ENCODE peak calls at places on chromosome 18, in four cellular contexts. W, S, Q and M are unnamed samples.

GRCh38 chr18:57209697-57210096 is 62.8 kb downstream of the BOD1L2 start:
- DNase-seq in Q (no peak), S (no peak), W (no peak), M (no peak)

GRCh38 chr18:59070181-59070912 is 69.3 kb upstream of the SEC11C start:
- DNase-seq in Q (no peak), S (peak; percentile 47), W (peak; percentile 54), M (peak; percentile 96)

GRCh38 chr18:45006934-45007333 is 326.2 kb downstream of the SETBP1 start:
- DNase-seq in Q (no peak), S (no peak), W (no peak), M (no peak)

GRCh38 chr18:64409511-64409910 is 260.6 kb upstream of the LINC00305 start:
- DNase-seq in S (no peak), W (no peak), Q (no peak), M (no peak)

GRCh38 chr18:62784966-62785413 is 69.6 kb downstream of the PHLPP1 start:
- DNase-seq in W (no peak), Q (no peak), S (no peak), M (no peak)

GRCh38 chr18:56576826-56577573 is 61.4 kb downstream of the TXNL1 start:
- DNase-seq in W (no peak), Q (no peak), S (no peak), M (no peak)

GRCh38 chr18:21162786-21163185 is 51.2 kb upstream of the ROCK1 start:
- DNase-seq in S (no peak), Q (no peak), W (no peak), M (no peak)

GRCh38 chr18:26135563-26135962 is 1.9 kb downstream of the PSMA8 start:
- DNase-seq in S (no peak), Q (no peak), W (no peak), M (no peak)

GRCh38 chr18:48629730-48630324 is 91.0 kb downstream of the CTIF start:
- DNase-seq in Q (no peak), W (peak; percentile 87), S (no peak), M (no peak)

GRCh38 chr18:24964213-24964612 is 387.8 kb downstream of the ZNF521 start:
- DNase-seq in W (no peak), Q (no peak), S (no peak), M (peak; percentile 51)

GRCh38 chr18:38025433-38026038 is 459.9 kb upstream of the CELF4 start:
- DNase-seq in S (no peak), Q (no peak), W (no peak), M (no peak)

GRCh38 chr18:48300463-48300961 is 108.7 kb downstream of the ZBTB7C start:
- DNase-seq in S (peak; percentile 32), W (no peak), Q (no peak), M (peak; percentile 40)

GRCh38 chr18:24090876-24091275 is 48.0 kb upstream of the CABYR start:
- DNase-seq in S (no peak), Q (no peak), W (no peak), M (no peak)

GRCh38 chr18:23837591-23837990 is 148.3 kb downstream of the LAMA3 start:
- DNase-seq in S (no peak), Q (no peak), W (no peak), M (no peak)

GRCh38 chr18:47772374-47773248 is 157.8 kb downstream of the SMAD2 start:
- DNase-seq in W (peak; percentile 29), Q (no peak), S (peak; percentile 55), M (peak; percentile 91)

GRCh38 chr18:68555935-68556334 is 159.0 kb downstream of the TMX3 start:
- DNase-seq in Q (no peak), W (no peak), S (no peak), M (no peak)

GRCh38 chr18:45359275-45360009 is 255.8 kb upstream of the SLC14A2 start:
- DNase-seq in S (no peak), Q (no peak), W (no peak), M (no peak)

GRCh38 chr18:46281185-46282176 is 177.3 kb downstream of the HAUS1 start:
- DNase-seq in W (peak; percentile 44), S (peak; percentile 48), Q (no peak), M (peak; percentile 84)

GRCh38 chr18:79912409-79912991 is 39.0 kb downstream of the SLC66A2 start:
- DNase-seq in W (no peak), Q (no peak), S (no peak), M (no peak)

GRCh38 chr18:10936211-10937053 is 212.9 kb downstream of the PIEZO2 start:
- DNase-seq in S (no peak), W (no peak), Q (no peak), M (no peak)

GRCh38 chr18:48569915-48570264 is 31.1 kb downstream of the CTIF start:
- DNase-seq in Q (no peak), S (no peak), W (peak; percentile 14), M (no peak)

GRCh38 chr18:78868330-78869316 is 111.0 kb upstream of the SALL3 start:
- DNase-seq in S (no peak), W (no peak), Q (no peak), M (no peak)

GRCh38 chr18:9851511-9851910 is 34.3 kb upstream of the TXNDC2 start:
- DNase-seq in W (no peak), S (no peak), Q (no peak), M (no peak)

GRCh38 chr18:51191139-51191717 is 6.3 kb downstream of the MEX3C start:
- DNase-seq in W (no peak), S (peak; percentile 25), Q (no peak), M (no peak)

GRCh38 chr18:39958876-39959275 is 1996.2 kb upstream of the PIK3C3 start:
- DNase-seq in S (no peak), Q (no peak), W (no peak), M (no peak)

GRCh38 chr18:27942706-27943105 is 234.2 kb downstream of the CDH2 start:
- DNase-seq in S (no peak), W (no peak), Q (no peak), M (no peak)

GRCh38 chr18:6785001-6785400 is 55.5 kb downstream of the ARHGAP28 start:
- DNase-seq in S (no peak), Q (no peak), W (no peak), M (no peak)
- TF ChIP-seq ATF3 in S (no peak), Q (no peak), W (no peak), M (no peak)

DNA sequence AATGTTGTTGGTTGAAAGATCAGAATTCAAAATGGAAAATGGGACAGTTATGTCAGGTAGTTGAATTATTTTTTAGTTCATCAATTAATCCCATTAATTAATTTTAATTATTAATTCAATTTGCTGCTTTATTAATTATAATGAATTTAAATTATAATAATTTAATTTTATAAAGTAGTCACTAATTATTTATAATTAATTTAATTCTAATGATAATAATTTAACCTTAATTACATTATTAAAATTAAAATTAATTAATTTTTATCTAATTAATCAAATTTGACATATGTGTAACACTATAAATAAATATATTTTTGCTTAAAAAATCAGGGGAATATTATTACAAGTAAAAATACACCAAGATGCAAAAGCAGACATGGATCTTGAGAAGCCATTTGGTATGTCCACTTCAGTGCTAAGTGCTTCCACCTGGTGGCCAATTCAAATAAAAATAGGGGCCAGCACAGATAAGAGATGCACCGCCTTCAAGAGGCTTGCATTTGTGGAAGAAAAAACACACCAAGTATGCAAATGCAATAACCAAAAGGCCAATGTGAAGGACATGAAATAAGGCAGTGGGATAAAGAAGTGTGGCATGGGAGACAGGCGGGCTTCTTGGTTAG is 73.2 kb downstream of the MBP start:
- DNase-seq in Q (no peak), S (peak; percentile 47), W (peak; percentile 65), M (peak; percentile 52)
- TF ChIP-seq CBFB in Q (no peak), S (no peak), W (no peak), M (no peak)

GRCh38 chr18:13726972-13727331 is 479 bp downstream of the RNMT start:
- DNase-seq in S (peak; percentile 31), W (peak; percentile 43), Q (no peak), M (peak; percentile 52)
- TF ChIP-seq ATF3 in S (no peak), W (no peak), Q (no peak), M (no peak)

GRCh38 chr18:13366541-13366940 is 148.0 kb downstream of the LDLRAD4 start:
- DNase-seq in S (no peak), W (no peak), Q (no peak), M (no peak)
- TF ChIP-seq CBFB in S (no peak), W (no peak), Q (no peak), M (no peak)